ENCODE peak calls at places on chromosome 19, in eight cellular contexts. One of them, this sample, is unnamed.

GRCh38 chr19:1465191-1466016 is 13.6 kb downstream of the C19orf25 start:
- DNase-seq in MCF 10A: peak
- DNase-seq in fibroblast of mammary gland: no peak
- DNase-seq in WERI-Rb-1: no peak
- DNase-seq in astrocyte: no peak
- DNase-seq in hepatocyte: peak
- DNase-seq in brain microvascular endothelial cell: no peak
- DNase-seq in lower leg skin: no peak
- DNase-seq in this sample: no peak

GRCh38 chr19:10740798-10741197 is 22.9 kb downstream of the DNM2 start:
- DNase-seq in MCF 10A: no peak
- DNase-seq in fibroblast of mammary gland: no peak
- DNase-seq in WERI-Rb-1: no peak
- DNase-seq in astrocyte: no peak
- DNase-seq in hepatocyte: no peak
- DNase-seq in brain microvascular endothelial cell: no peak
- DNase-seq in lower leg skin: no peak
- DNase-seq in this sample: no peak

GRCh38 chr19:41373993-41374392 is 2.3 kb upstream of the TMEM91 start:
- DNase-seq in MCF 10A: peak
- DNase-seq in fibroblast of mammary gland: peak
- DNase-seq in WERI-Rb-1: peak
- DNase-seq in astrocyte: peak
- DNase-seq in hepatocyte: peak
- DNase-seq in brain microvascular endothelial cell: peak
- DNase-seq in lower leg skin: no peak
- DNase-seq in this sample: no peak

GRCh38 chr19:29404951-29405727 is 120.7 kb upstream of the VSTM2B start:
- DNase-seq in MCF 10A: no peak
- DNase-seq in fibroblast of mammary gland: no peak
- DNase-seq in WERI-Rb-1: no peak
- DNase-seq in astrocyte: no peak
- DNase-seq in hepatocyte: peak
- DNase-seq in brain microvascular endothelial cell: no peak
- DNase-seq in lower leg skin: no peak
- DNase-seq in this sample: no peak

GRCh38 chr19:37975071-37975470 is 68.1 kb downstream of the SIPA1L3 start:
- DNase-seq in MCF 10A: no peak
- DNase-seq in fibroblast of mammary gland: no peak
- DNase-seq in WERI-Rb-1: no peak
- DNase-seq in astrocyte: no peak
- DNase-seq in hepatocyte: no peak
- DNase-seq in brain microvascular endothelial cell: no peak
- DNase-seq in lower leg skin: no peak
- DNase-seq in this sample: no peak

GRCh38 chr19:48501961-48502719 is 9.5 kb downstream of the LMTK3 start:
- DNase-seq in MCF 10A: peak
- DNase-seq in fibroblast of mammary gland: peak
- DNase-seq in WERI-Rb-1: peak
- DNase-seq in astrocyte: no peak
- DNase-seq in hepatocyte: peak
- DNase-seq in brain microvascular endothelial cell: no peak
- DNase-seq in lower leg skin: peak
- DNase-seq in this sample: no peak

GRCh38 chr19:46213806-46214205 is 15.7 kb upstream of the IGFL1 start:
- DNase-seq in MCF 10A: no peak
- DNase-seq in fibroblast of mammary gland: no peak
- DNase-seq in WERI-Rb-1: no peak
- DNase-seq in astrocyte: no peak
- DNase-seq in hepatocyte: no peak
- DNase-seq in brain microvascular endothelial cell: no peak
- DNase-seq in lower leg skin: no peak
- DNase-seq in this sample: no peak

GRCh38 chr19:45218887-45219780 is 26.1 kb downstream of the EXOC3L2 start:
- DNase-seq in MCF 10A: no peak
- DNase-seq in fibroblast of mammary gland: no peak
- DNase-seq in WERI-Rb-1: no peak
- DNase-seq in astrocyte: no peak
- DNase-seq in hepatocyte: no peak
- DNase-seq in brain microvascular endothelial cell: no peak
- DNase-seq in lower leg skin: no peak
- DNase-seq in this sample: no peak

GRCh38 chr19:49069026-49069425 is 3.5 kb downstream of the KCNA7 start:
- DNase-seq in MCF 10A: no peak
- DNase-seq in fibroblast of mammary gland: no peak
- DNase-seq in WERI-Rb-1: no peak
- DNase-seq in astrocyte: no peak
- DNase-seq in hepatocyte: no peak
- DNase-seq in brain microvascular endothelial cell: no peak
- DNase-seq in lower leg skin: no peak
- DNase-seq in this sample: no peak

GRCh38 chr19:290539-291521 is at the start of gene PLPP2:
- DNase-seq in MCF 10A: peak
- DNase-seq in fibroblast of mammary gland: no peak
- DNase-seq in WERI-Rb-1: no peak
- DNase-seq in astrocyte: no peak
- DNase-seq in hepatocyte: peak
- DNase-seq in brain microvascular endothelial cell: no peak
- DNase-seq in lower leg skin: no peak
- DNase-seq in this sample: no peak

GRCh38 chr19:29665215-29665825 is at the start of gene PLEKHF1:
- DNase-seq in MCF 10A: peak
- DNase-seq in fibroblast of mammary gland: peak
- DNase-seq in WERI-Rb-1: peak
- DNase-seq in astrocyte: peak
- DNase-seq in hepatocyte: peak
- DNase-seq in brain microvascular endothelial cell: peak
- DNase-seq in lower leg skin: peak
- DNase-seq in this sample: no peak

GRCh38 chr19:7923295-7924191 is 2.4 kb downstream of the CTXN1 start:
- DNase-seq in MCF 10A: no peak
- DNase-seq in fibroblast of mammary gland: no peak
- DNase-seq in WERI-Rb-1: no peak
- DNase-seq in astrocyte: no peak
- DNase-seq in hepatocyte: no peak
- DNase-seq in brain microvascular endothelial cell: no peak
- DNase-seq in lower leg skin: no peak
- DNase-seq in this sample: no peak

GRCh38 chr19:39829702-39830275 is 4.2 kb downstream of the DYRK1B start:
- DNase-seq in MCF 10A: no peak
- DNase-seq in fibroblast of mammary gland: no peak
- DNase-seq in WERI-Rb-1: no peak
- DNase-seq in astrocyte: no peak
- DNase-seq in hepatocyte: no peak
- DNase-seq in brain microvascular endothelial cell: no peak
- DNase-seq in lower leg skin: no peak
- DNase-seq in this sample: no peak

DNA sequence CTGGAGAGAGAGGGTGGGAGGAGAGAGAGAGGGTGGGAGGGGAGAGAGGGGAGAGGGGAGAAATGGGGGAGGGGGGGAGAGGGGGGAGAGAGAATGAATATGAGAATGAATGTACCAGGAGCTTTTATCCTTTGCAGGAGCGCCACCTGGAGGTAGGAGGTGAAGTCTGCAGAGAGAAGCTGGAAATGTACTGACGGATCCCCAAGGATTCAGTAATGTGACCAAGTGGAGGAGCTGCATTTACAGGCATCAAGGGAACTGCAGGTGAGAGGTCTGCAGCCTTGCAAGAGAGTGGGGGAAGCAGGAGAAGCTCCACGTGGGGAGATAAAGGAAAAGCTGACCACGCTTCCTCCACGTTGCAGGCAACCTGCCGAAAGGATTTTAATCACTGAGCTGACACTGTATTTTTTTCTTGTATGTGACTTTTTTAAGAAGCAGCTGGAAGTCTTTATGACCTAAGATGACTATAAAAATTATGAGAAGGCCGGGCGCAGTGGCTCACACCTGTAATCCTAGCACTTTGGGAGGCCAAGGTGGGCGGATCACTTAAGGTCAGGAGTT is 33.7 kb downstream of the VSTM1 start:
- DNase-seq in MCF 10A: peak
- DNase-seq in fibroblast of mammary gland: peak
- DNase-seq in WERI-Rb-1: peak
- DNase-seq in astrocyte: no peak
- DNase-seq in hepatocyte: peak
- DNase-seq in brain microvascular endothelial cell: peak
- DNase-seq in lower leg skin: peak
- DNase-seq in this sample: no peak
- TF ChIP-seq CTCF in MCF 10A: peak
- TF ChIP-seq CTCF in fibroblast of mammary gland: peak
- TF ChIP-seq CTCF in WERI-Rb-1: peak
- TF ChIP-seq CTCF in astrocyte: peak
- TF ChIP-seq CTCF in hepatocyte: peak
- TF ChIP-seq CTCF in brain microvascular endothelial cell: peak
- TF ChIP-seq CTCF in lower leg skin: no peak
- TF ChIP-seq CTCF in this sample: peak

DNA sequence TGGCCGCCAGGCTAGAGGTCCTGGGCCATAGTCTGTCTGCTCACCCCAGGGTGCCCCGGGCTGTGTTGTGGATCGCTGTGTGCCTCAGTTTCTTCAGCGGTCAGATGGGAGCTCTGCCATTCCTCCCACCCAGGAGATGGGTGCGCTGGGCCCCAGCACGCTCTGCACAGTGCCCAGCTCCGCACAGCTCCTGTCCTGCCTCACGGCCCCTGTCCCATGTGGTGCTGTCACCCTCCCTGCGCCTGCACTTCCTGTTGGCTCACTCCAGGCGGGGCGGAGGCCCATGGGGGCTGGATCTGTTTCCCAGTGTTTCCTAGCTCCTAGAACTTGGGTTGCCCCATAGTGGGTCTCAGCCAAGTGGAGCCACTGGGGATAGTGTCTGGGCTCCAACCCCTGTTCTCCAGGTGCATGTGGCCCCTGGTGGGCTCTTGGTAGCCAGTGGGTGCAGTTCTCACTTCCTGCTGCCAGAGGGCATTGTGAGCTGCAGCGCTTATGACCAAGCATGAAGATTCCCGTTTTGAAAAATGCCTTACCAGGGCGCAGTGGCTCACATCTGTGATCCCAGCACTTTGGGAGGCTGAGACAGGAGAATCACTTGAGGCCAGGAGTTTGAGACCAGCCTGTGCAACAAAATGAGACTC is 69.8 kb downstream of the KDM4B start:
- DNase-seq in MCF 10A: no peak
- DNase-seq in fibroblast of mammary gland: peak
- DNase-seq in WERI-Rb-1: peak
- DNase-seq in astrocyte: no peak
- DNase-seq in hepatocyte: no peak
- DNase-seq in brain microvascular endothelial cell: no peak
- DNase-seq in lower leg skin: no peak
- DNase-seq in this sample: no peak
- TF ChIP-seq CTCF in MCF 10A: peak
- TF ChIP-seq CTCF in fibroblast of mammary gland: peak
- TF ChIP-seq CTCF in WERI-Rb-1: peak
- TF ChIP-seq CTCF in astrocyte: peak
- TF ChIP-seq CTCF in hepatocyte: peak
- TF ChIP-seq CTCF in brain microvascular endothelial cell: peak
- TF ChIP-seq CTCF in lower leg skin: no peak
- TF ChIP-seq CTCF in this sample: peak

DNA sequence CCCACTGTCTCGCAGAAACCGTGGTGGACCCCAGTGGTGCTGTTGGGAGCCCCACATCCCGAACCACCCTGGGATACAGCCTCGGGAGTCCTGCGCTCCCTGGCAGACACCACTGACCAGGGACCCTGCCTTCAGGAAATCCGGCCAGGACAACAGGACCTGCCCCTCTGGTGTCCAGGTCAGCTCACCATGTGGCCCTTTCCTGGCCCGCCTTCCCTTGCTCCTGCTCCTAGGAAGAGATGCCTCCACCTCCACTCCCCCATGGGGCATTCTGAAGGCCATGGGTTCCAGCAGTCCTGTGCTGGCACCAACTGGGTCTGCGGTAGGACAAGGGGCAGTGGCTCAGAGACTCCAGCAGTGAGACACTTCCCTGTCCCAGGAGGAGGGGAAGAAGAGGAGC is 22.5 kb upstream of the SLC7A10 start:
- DNase-seq in MCF 10A: no peak
- DNase-seq in fibroblast of mammary gland: no peak
- DNase-seq in WERI-Rb-1: no peak
- DNase-seq in astrocyte: no peak
- DNase-seq in hepatocyte: no peak
- DNase-seq in brain microvascular endothelial cell: no peak
- DNase-seq in lower leg skin: no peak
- DNase-seq in this sample: no peak
- TF ChIP-seq CTCF in MCF 10A: no peak
- TF ChIP-seq CTCF in fibroblast of mammary gland: no peak
- TF ChIP-seq CTCF in WERI-Rb-1: no peak
- TF ChIP-seq CTCF in astrocyte: no peak
- TF ChIP-seq CTCF in hepatocyte: no peak
- TF ChIP-seq CTCF in brain microvascular endothelial cell: no peak
- TF ChIP-seq CTCF in lower leg skin: no peak
- TF ChIP-seq CTCF in this sample: no peak

DNA sequence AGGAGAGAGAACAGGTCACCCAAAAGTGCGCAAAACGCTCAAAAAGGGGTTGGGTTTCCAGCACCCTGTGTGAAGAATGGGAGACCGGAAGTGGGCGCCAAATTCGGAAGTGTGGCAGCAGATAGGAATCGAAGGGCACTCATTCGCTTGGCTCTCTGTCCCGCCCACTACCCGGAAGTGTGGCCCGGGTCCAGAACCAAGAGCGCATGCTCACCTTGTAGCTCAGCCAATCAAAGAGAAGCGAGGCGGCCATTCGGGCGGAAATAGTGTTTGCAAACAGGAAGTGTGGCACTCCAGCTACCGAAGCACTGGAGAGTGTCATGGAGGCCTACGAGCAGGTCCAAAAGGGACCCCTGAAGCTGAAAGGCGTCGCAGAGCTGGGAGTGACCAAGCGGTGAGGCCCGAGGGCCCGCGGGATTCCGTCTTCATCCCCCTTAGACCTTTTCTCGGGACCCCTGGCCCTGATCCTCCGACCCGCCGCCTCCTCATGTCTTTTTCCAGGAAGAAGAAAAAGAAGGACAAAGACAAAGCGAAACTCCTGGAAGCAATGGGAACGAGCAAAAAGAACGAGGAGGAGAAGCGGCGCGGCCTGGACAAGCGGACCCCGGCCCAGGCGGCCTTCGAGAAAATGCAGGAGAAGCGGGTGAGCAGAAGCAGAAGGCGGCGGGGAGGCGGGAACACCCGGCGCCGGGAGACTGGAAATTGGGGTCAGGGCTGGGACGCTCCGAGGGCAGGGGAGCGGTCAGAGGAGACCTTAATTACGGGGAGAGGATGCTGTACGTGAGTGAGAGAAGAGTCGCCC is at the start of gene FAM32A:
- DNase-seq in MCF 10A: peak
- DNase-seq in fibroblast of mammary gland: peak
- DNase-seq in WERI-Rb-1: peak
- DNase-seq in astrocyte: peak
- DNase-seq in hepatocyte: peak
- DNase-seq in brain microvascular endothelial cell: peak
- DNase-seq in lower leg skin: peak
- DNase-seq in this sample: peak
- TF ChIP-seq CTCF in MCF 10A: no peak
- TF ChIP-seq CTCF in fibroblast of mammary gland: peak
- TF ChIP-seq CTCF in WERI-Rb-1: peak
- TF ChIP-seq CTCF in astrocyte: peak
- TF ChIP-seq CTCF in hepatocyte: peak
- TF ChIP-seq CTCF in brain microvascular endothelial cell: peak
- TF ChIP-seq CTCF in lower leg skin: no peak
- TF ChIP-seq CTCF in this sample: no peak